ENCODE peak calls at places on chromosomes 11 and 22, in four cellular contexts. Q is epithelial cell of prostate; J is activated CD4-positive, alpha-beta T cell treated with anti-CD3 and anti-CD28 coated beads, Interleukin-2, amount 50 U/mL, for 24 hours; N is A172. B is an unnamed sample.

GRCh38 chr11:72353861-72354260 is 80.5 kb downstream of the CLPB start:
- DNase-seq in Q (no peak), J (no peak), N (peak), B (no peak)

GRCh38 chr22:21952586-21953571 is at the start of gene PPM1F:
- DNase-seq in Q (no peak), J (peak), N (peak), B (peak)

GRCh38 chr11:47175746-47176327 is 842 bp downstream of the ARFGAP2 start:
- DNase-seq in Q (no peak), J (no peak), N (no peak), B (no peak)

GRCh38 chr11:118605116-118605867 is 2.1 kb upstream of the PHLDB1 start:
- DNase-seq in Q (no peak), J (no peak), N (no peak), B (peak)

GRCh38 chr11:44876923-44877322 is 73.8 kb downstream of the TP53I11 start:
- DNase-seq in Q (no peak), J (no peak), N (no peak), B (no peak)

GRCh38 chr11:117072517-117073218 is 25.6 kb downstream of the SIK3 start:
- DNase-seq in Q (peak), J (no peak), N (peak), B (peak)

GRCh38 chr11:74278721-74279148 is 32.7 kb downstream of the P4HA3 start:
- DNase-seq in Q (peak), J (no peak), N (peak), B (peak)

GRCh38 chr22:21621891-21622623 is 7.8 kb downstream of the YDJC start:
- DNase-seq in Q (no peak), J (no peak), N (no peak), B (no peak)

GRCh38 chr11:13781153-13781552 is 112.7 kb downstream of the FAR1 start:
- DNase-seq in Q (no peak), J (no peak), N (no peak), B (no peak)

GRCh38 chr11:30786392-30787120 is 200.4 kb upstream of the MPPED2 start:
- DNase-seq in Q (no peak), J (no peak), N (no peak), B (peak)

GRCh38 chr22:22684605-22685561 is 40.5 kb downstream of the GGTLC2 start:
- DNase-seq in Q (no peak), J (no peak), N (peak), B (peak)

GRCh38 chr11:122743949-122744876 is 88.7 kb downstream of the UBASH3B start:
- DNase-seq in Q (no peak), J (peak), N (no peak), B (no peak)

GRCh38 chr11:93921695-93922468 is 71.5 kb upstream of the VSTM5 start:
- DNase-seq in Q (no peak), J (no peak), N (peak), B (peak)

GRCh38 chr22:24137595-24137994 is 43.7 kb upstream of the SUSD2 start:
- DNase-seq in Q (no peak), J (no peak), N (no peak), B (peak)

GRCh38 chr22:37906364-37907008 is 389 bp downstream of the MICALL1 start:
- DNase-seq in Q (no peak), J (no peak), N (no peak), B (no peak)

GRCh38 chr22:34808618-34809017 is 257.3 kb upstream of the ISX start:
- DNase-seq in Q (no peak), J (no peak), N (no peak), B (no peak)

B was measured in fibroblast of the conjunctiva.